ENCODE peak calls at places on chromosomes 3 and 15, in five cellular contexts. B, W, Q, G and T are unnamed samples.

GRCh38 chr3:9688961-9689360 is 14.7 kb upstream of the CPNE9 start:
- DNase-seq in G (no peak), W (no peak), Q (no peak), B (no peak), T (no peak)

GRCh38 chr3:129632056-129632455 is 25.6 kb upstream of the PLXND1 start:
- DNase-seq in G (no peak), Q (no peak), B (no peak), W (no peak), T (no peak)

GRCh38 chr15:35690698-35691116 is 144.7 kb upstream of the DPH6 start:
- DNase-seq in G (no peak), Q (no peak), B (no peak), W (no peak), T (no peak)

GRCh38 chr3:18189651-18190050 is 235.5 kb downstream of the SATB1 start:
- DNase-seq in W (no peak), B (no peak), Q (no peak), G (no peak), T (no peak)

GRCh38 chr3:68336042-68336441 is 596.3 kb downstream of the TAFA4 start:
- DNase-seq in G (no peak), B (no peak), W (no peak), Q (no peak), T (no peak)

GRCh38 chr3:186869253-186870235 is 27.0 kb downstream of the ADIPOQ start:
- DNase-seq in Q (no peak), W (no peak), G (no peak), B (no peak), T (no peak)

GRCh38 chr3:114858329-114858728 is 288.8 kb downstream of the ZBTB20 start:
- DNase-seq in W (no peak), G (no peak), Q (no peak), B (no peak), T (no peak)

GRCh38 chr3:156742401-156742800 is 68.0 kb downstream of the TIPARP start:
- DNase-seq in G (no peak), W (no peak), Q (no peak), B (no peak), T (no peak)

GRCh38 chr3:21163961-21164360 is 587.0 kb downstream of the ZNF385D start:
- DNase-seq in W (no peak), G (no peak), B (no peak), Q (no peak), T (no peak)

GRCh38 chr3:152834354-152835310 is at the start of gene P2RY1:
- DNase-seq in B (peak; percentile 62), Q (peak; percentile 90), W (no peak), G (peak; percentile 84), T (no peak)

GRCh38 chr3:51966486-51966885 is 768 bp downstream of the PCBP4 start:
- DNase-seq in Q (no peak), G (no peak), B (no peak), W (no peak), T (no peak)

GRCh38 chr15:29870495-29871151 is 48.4 kb upstream of the TJP1 start:
- DNase-seq in B (no peak), Q (no peak), W (no peak), G (no peak), T (no peak)

GRCh38 chr3:117622130-117622841 is 912.7 kb downstream of the TUSC7 start:
- DNase-seq in Q (no peak), G (no peak), B (no peak), W (peak; percentile 77), T (no peak)

GRCh38 chr15:35306361-35306981 is 221.4 kb upstream of the NANOGP8 start:
- DNase-seq in Q (no peak), W (peak; percentile 39), B (no peak), G (no peak), T (no peak)

GRCh38 chr15:56353119-56353518 is 12.1 kb upstream of the TEX9 start:
- DNase-seq in G (no peak), Q (no peak), B (no peak), W (no peak), T (no peak)

GRCh38 chr3:11803977-11804903 is 42.4 kb downstream of the TAMM41 start:
- DNase-seq in G (peak; percentile 50), Q (peak; percentile 28), B (no peak), W (peak; percentile 50), T (peak; percentile 51)

GRCh38 chr3:194030372-194030771 is 105.6 kb upstream of the HES1 start:
- DNase-seq in G (peak; percentile 87), Q (no peak), B (no peak), W (no peak), T (peak; percentile 43)